ENCODE peak calls at places on chromosome 2, in six cellular contexts. A is HepG2, J is K562, M is T47D, L is GM12878, P is SK-N-SH. U is an unnamed sample.

GRCh38 chr2:12884713-12885282 is 168.1 kb downstream of the TRIB2 start:
- DNase-seq in A (no peak), J (peak; percentile 8), M (no peak), L (no peak), P (no peak), U (peak; percentile 18)

GRCh38 chr2:26702025-26702424 is 9.5 kb downstream of the KCNK3 start:
- DNase-seq in A (no peak), J (no peak), M (peak; percentile 34), L (no peak), P (peak; percentile 88), U (no peak)

GRCh38 chr2:181947273-181947672 is 38.4 kb upstream of the PPP1R1C start:
- DNase-seq in A (no peak), J (no peak), M (no peak), L (no peak), P (no peak), U (no peak)

GRCh38 chr2:35871672-35872071 is 483.9 kb upstream of the CRIM1 start:
- DNase-seq in A (peak; percentile 15), J (no peak), M (peak; percentile 41), L (no peak), P (peak; percentile 19), U (peak; percentile 1)

GRCh38 chr2:31483246-31483645 is 68.7 kb upstream of the XDH start:
- DNase-seq in A (no peak), J (no peak), M (no peak), L (no peak), P (no peak), U (no peak)

GRCh38 chr2:141341444-141341843 is 789.4 kb downstream of the LRP1B start:
- DNase-seq in A (no peak), J (no peak), M (no peak), L (no peak), P (no peak), U (no peak)

GRCh38 chr2:105790467-105791118 is 45.9 kb downstream of the NCK2 start:
- DNase-seq in A (no peak), J (no peak), M (no peak), L (no peak), P (no peak), U (no peak)

GRCh38 chr2:104583791-104584190 is 270.1 kb upstream of the POU3F3 start:
- DNase-seq in A (no peak), J (no peak), M (peak; percentile 3), L (no peak), P (no peak), U (no peak)

GRCh38 chr2:8374782-8375181 is 307.1 kb upstream of the ID2 start:
- DNase-seq in A (no peak), J (no peak), M (no peak), L (no peak), P (no peak), U (no peak)

GRCh38 chr2:190570871-190571270 is 36.3 kb upstream of the NEMP2 start:
- DNase-seq in A (no peak), J (no peak), M (no peak), L (no peak), P (no peak), U (no peak)

GRCh38 chr2:48527211-48527880 is 2.6 kb upstream of the STON1 start:
- DNase-seq in A (no peak), J (no peak), M (no peak), L (no peak), P (no peak), U (no peak)

GRCh38 chr2:181685150-181685688 is 4.9 kb upstream of the NEUROD1 start:
- DNase-seq in A (no peak), J (no peak), M (peak; percentile 92), L (no peak), P (no peak), U (no peak)

GRCh38 chr2:61470965-61471904 is at the start of gene USP34:
- DNase-seq in A (peak; percentile 92), J (peak; percentile 91), M (peak; percentile 95), L (peak; percentile 87), P (peak; percentile 94), U (peak; percentile 85)

GRCh38 chr2:205193121-205193520 is 489.2 kb upstream of the NRP2 start:
- DNase-seq in A (no peak), J (no peak), M (no peak), L (no peak), P (peak; percentile 27), U (no peak)

GRCh38 chr2:205190528-205190927 is 491.8 kb upstream of the NRP2 start:
- DNase-seq in A (peak; percentile 51), J (no peak), M (no peak), L (no peak), P (no peak), U (no peak)

GRCh38 chr2:205187731-205188130 is 494.6 kb upstream of the NRP2 start:
- DNase-seq in A (no peak), J (no peak), M (no peak), L (no peak), P (no peak), U (no peak)

GRCh38 chr2:205193829-205194228 is 488.5 kb upstream of the NRP2 start:
- DNase-seq in A (no peak), J (no peak), M (no peak), L (no peak), P (no peak), U (no peak)

GRCh38 chr2:205188516-205189138 is 493.7 kb upstream of the NRP2 start:
- DNase-seq in A (no peak), J (no peak), M (no peak), L (no peak), P (no peak), U (no peak)
- TF ChIP-seq JUND in A (no peak), J (no peak), M (no peak), L (no peak), P (no peak), U (no peak)

GRCh38 chr2:18413794-18414396 is 146.6 kb downstream of the RDH14 start:
- DNase-seq in A (no peak), J (no peak), M (no peak), L (no peak), P (no peak), U (peak; percentile 24)
- TF ChIP-seq JUND in A (no peak), J (peak; percentile 34), M (no peak), L (no peak), P (peak; percentile 89), U (peak; percentile 51)

DNA sequence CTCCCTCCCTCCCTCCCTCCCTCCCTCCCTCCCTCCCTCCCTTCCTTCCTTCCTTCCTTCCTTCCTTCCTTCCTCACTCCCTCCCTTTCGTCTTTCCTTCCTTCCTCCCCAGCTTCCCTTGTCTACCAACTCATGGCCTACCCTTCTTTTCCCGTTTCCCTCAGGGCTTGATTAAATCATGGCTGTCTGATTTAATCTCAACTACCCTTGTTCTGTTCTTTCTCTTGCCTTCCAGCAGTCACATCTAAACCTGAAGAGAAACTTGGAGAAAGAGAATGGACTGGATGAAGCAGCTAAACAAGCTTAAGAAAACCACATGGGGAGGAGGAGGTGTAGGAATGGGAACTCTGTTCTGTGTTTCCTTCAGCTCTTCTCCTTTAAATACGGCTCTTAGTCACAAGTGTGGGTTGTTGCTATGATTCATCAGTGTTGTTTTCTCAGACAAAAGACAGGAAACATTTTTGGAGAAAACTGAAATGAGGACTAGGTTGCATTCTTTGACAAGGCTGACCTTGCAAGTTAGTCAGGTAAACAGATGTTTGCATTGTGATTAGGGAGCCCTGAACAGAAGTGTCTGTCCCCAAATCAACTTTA is 177.9 kb downstream of the LRRTM1 start:
- DNase-seq in A (no peak), J (peak; percentile 31), M (no peak), L (no peak), P (no peak), U (no peak)
- TF ChIP-seq JUND in A (no peak), J (peak; percentile 39), M (no peak), L (no peak), P (no peak), U (no peak)

GRCh38 chr2:149169653-149170052 is 131.2 kb downstream of the LYPD6B start:
- DNase-seq in A (no peak), J (no peak), M (peak; percentile 72), L (no peak), P (no peak), U (peak; percentile 83)

GRCh38 chr2:149167941-149168340 is 129.4 kb downstream of the LYPD6B start:
- DNase-seq in A (no peak), J (no peak), M (no peak), L (no peak), P (no peak), U (no peak)

GRCh38 chr2:149170156-149170555 is 131.7 kb downstream of the LYPD6B start:
- DNase-seq in A (no peak), J (no peak), M (no peak), L (no peak), P (no peak), U (no peak)

GRCh38 chr2:149166958-149167810 is 128.7 kb downstream of the LYPD6B start:
- DNase-seq in A (no peak), J (no peak), M (peak; percentile 29), L (peak; percentile 67), P (no peak), U (peak; percentile 10)

DNA sequence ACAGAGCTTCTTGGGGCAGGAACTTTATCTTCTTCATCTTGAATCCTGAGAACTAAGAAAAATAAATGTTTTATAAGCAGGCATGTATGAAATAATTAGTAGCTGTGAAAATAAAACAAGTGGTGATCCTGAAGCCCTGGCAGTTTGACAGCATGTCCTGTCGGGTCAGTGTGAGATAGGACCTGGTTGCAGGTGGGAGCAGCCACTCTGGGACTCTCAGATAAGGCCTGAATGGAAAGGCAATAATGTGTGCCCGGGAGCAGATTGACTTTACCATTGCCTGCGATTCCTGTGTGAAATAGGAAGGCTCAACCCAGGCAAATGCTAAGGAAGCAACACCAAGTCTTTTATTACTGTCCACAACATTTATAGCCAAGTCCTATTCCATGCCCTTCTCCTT is 132.4 kb downstream of the LYPD6B start:
- DNase-seq in A (no peak), J (no peak), M (no peak), L (no peak), P (no peak), U (no peak)
- TF ChIP-seq JUND in A (no peak), J (no peak), M (no peak), L (no peak), P (no peak), U (no peak)

GRCh38 chr2:205712983-205713531 is 30.8 kb downstream of the NRP2 start:
- DNase-seq in A (no peak), J (no peak), M (no peak), L (no peak), P (no peak), U (no peak)
- TF ChIP-seq JUND in A (no peak), J (no peak), M (no peak), L (no peak), P (no peak), U (no peak)